ENCODE peak calls at places on chromosomes 7 and 10, in six cellular contexts. T is K562, E is cardiac muscle cell, H is MM.1S, Q is AG10803, J is GM23338. D is an unnamed sample.

GRCh38 chr10:72204724-72205123 is 11.1 kb upstream of the ANAPC16 start:
- DNase-seq in T (no peak), J (no peak), E (no peak), Q (no peak), H (no peak), D (no peak)

GRCh38 chr7:100465702-100466311 is 1.7 kb upstream of the SPACDR start:
- DNase-seq in Q (peak; percentile 72), J (peak; percentile 87), H (no peak), T (peak; percentile 80), E (peak; percentile 84), D (no peak)

GRCh38 chr7:134557391-134557790 is 8.5 kb downstream of the AKR1B15 start:
- DNase-seq in Q (no peak), E (no peak), J (no peak), H (no peak), T (no peak), D (no peak)

GRCh38 chr7:108045669-108046068 is 42.7 kb upstream of the LAMB1 start:
- DNase-seq in J (no peak), H (no peak), Q (peak; percentile 43), E (peak; percentile 79), T (no peak), D (no peak)

GRCh38 chr10:101767966-101768790 is 7.7 kb downstream of the FGF8 start:
- DNase-seq in E (no peak), T (no peak), J (no peak), H (no peak), Q (no peak), D (no peak)

GRCh38 chr10:104622598-104623209 is 18.4 kb upstream of the SORCS3 start:
- DNase-seq in J (peak; percentile 84), Q (no peak), T (peak; percentile 14), H (peak; percentile 18), E (no peak), D (no peak)

GRCh38 chr10:30467939-30468338 is 34.0 kb downstream of the MAP3K8 start:
- DNase-seq in J (no peak), H (peak; percentile 60), Q (no peak), E (no peak), T (no peak), D (peak; percentile 57)

GRCh38 chr10:112213098-112213823 is 29.7 kb upstream of the GPAM start:
- DNase-seq in T (no peak), H (no peak), E (no peak), J (no peak), Q (no peak), D (no peak)

GRCh38 chr10:102714621-102715455 is at the start of gene SFXN2:
- DNase-seq in Q (no peak), H (peak; percentile 77), T (peak; percentile 66), E (no peak), J (peak; percentile 75), D (no peak)

GRCh38 chr10:50415292-50415691 is 164.0 kb upstream of the ASAH2 start:
- DNase-seq in Q (peak; percentile 27), E (no peak), T (no peak), J (no peak), H (no peak), D (no peak)

GRCh38 chr7:121107923-121108498 is 119.5 kb downstream of the CPED1 start:
- DNase-seq in H (peak; percentile 74), J (peak; percentile 85), E (peak; percentile 83), Q (peak; percentile 73), T (peak; percentile 82), D (peak; percentile 24)

GRCh38 chr7:94295805-94296204 is 98.9 kb upstream of the COL1A2 start:
- DNase-seq in H (no peak), Q (peak; percentile 91), J (no peak), E (peak; percentile 91), T (no peak), D (no peak)

GRCh38 chr10:132018446-132018845 is 36.7 kb upstream of the BNIP3 start:
- DNase-seq in H (no peak), J (no peak), E (no peak), Q (no peak), T (no peak), D (no peak)

GRCh38 chr10:132021046-132021445 is 39.3 kb upstream of the BNIP3 start:
- DNase-seq in T (no peak), J (no peak), E (no peak), Q (no peak), H (no peak), D (peak; percentile 25)

GRCh38 chr10:132021504-132022143 is 39.9 kb upstream of the BNIP3 start:
- DNase-seq in J (no peak), H (no peak), T (no peak), Q (no peak), E (no peak), D (peak; percentile 28)

GRCh38 chr10:132020456-132020855 is 38.7 kb upstream of the BNIP3 start:
- DNase-seq in J (no peak), Q (no peak), T (no peak), E (no peak), H (no peak), D (peak; percentile 23)

GRCh38 chr10:132019366-132019765 is 37.6 kb upstream of the BNIP3 start:
- DNase-seq in J (no peak), H (no peak), T (no peak), E (no peak), Q (no peak), D (no peak)
- TF ChIP-seq CTCF in J (no peak), H (no peak), T (no peak), E (no peak), Q (no peak), D (no peak)

GRCh38 chr7:48875300-48875916 is 48.9 kb upstream of the CDC14C start:
- DNase-seq in E (peak; percentile 21), H (peak; percentile 26), Q (peak; percentile 31), J (peak; percentile 85), T (peak; percentile 2), D (no peak)
- TF ChIP-seq CTCF in E (peak; percentile 29), H (peak; percentile 50), Q (peak; percentile 52), J (peak; percentile 90), T (no peak), D (peak; percentile 35)

DNA sequence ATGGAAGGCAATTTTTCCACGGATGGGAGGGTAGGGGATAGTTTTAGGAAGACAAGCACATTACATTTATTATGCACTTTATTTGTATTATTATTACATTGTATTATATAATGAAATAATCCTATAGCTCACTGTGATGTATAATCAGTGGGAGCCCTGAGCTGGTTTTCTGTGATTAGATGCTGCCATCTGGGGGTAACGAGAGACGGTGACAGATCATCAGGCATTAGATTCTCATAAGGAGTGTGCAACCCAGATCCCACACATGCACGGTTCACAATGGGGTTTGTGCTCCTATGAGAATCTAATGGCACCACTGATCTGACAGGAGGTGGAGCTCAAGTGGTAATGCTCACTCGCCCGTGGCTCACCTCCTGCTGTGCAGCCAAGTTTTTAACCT is 103.9 kb upstream of the STK17A start:
- DNase-seq in T (peak; percentile 11), Q (no peak), E (no peak), J (no peak), H (peak; percentile 12), D (no peak)
- TF ChIP-seq CTCF in T (no peak), Q (no peak), E (peak; percentile 6), J (peak; percentile 28), H (no peak), D (no peak)

DNA sequence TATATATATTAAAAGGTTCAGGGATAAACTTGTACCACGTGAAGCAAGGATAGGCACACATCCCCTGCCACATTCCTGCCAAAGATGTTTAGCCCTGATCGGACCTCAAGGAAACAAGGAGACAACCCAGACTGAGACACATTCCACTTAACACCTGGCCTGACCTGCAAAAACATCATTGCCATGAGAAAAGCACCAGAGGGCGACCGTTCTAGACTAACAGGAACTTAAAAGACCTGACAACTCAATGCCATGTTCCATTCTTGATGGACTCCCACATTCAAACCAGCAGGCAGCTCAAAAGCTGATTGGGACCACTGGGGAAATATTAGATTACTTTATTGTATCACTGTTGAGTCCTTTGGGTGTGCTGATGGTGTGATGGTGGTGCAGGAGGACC is 8.1 kb upstream of the PDGFA start:
- DNase-seq in Q (no peak), T (no peak), E (no peak), H (no peak), J (no peak), D (no peak)
- TF ChIP-seq CTCF in Q (no peak), T (no peak), E (no peak), H (no peak), J (no peak), D (no peak)

D was measured in GM13976.